ENCODE peak calls at places on chromosomes 1 and 21, in four cellular contexts. One of them, this sample, is unnamed.

GRCh38 chr1:91406773-91407389 is 2.2 kb upstream of the HFM1 start:
- DNase-seq in mucosa of descending colon: no peak
- DNase-seq in breast epithelium: no peak
- DNase-seq in brain microvascular endothelial cell: no peak
- DNase-seq in this sample: no peak

GRCh38 chr1:245805503-245805902 is 650.7 kb downstream of the KIF26B start:
- DNase-seq in mucosa of descending colon: no peak
- DNase-seq in breast epithelium: no peak
- DNase-seq in brain microvascular endothelial cell: no peak
- DNase-seq in this sample: no peak

GRCh38 chr1:236282159-236282716 is 480 bp upstream of the ERO1B start:
- DNase-seq in mucosa of descending colon: no peak
- DNase-seq in breast epithelium: no peak
- DNase-seq in brain microvascular endothelial cell: peak; percentile 10
- DNase-seq in this sample: no peak

GRCh38 chr1:56852478-56852877 is 2.1 kb upstream of the C8A start:
- DNase-seq in mucosa of descending colon: no peak
- DNase-seq in breast epithelium: no peak
- DNase-seq in brain microvascular endothelial cell: no peak
- DNase-seq in this sample: no peak

GRCh38 chr1:25544819-25545218 is 1.4 kb downstream of the LDLRAP1 start:
- DNase-seq in mucosa of descending colon: peak; percentile 72
- DNase-seq in breast epithelium: no peak
- DNase-seq in brain microvascular endothelial cell: no peak
- DNase-seq in this sample: no peak

GRCh38 chr1:215252164-215252563 is 169.6 kb downstream of the KCNK2 start:
- DNase-seq in mucosa of descending colon: no peak
- DNase-seq in breast epithelium: no peak
- DNase-seq in brain microvascular endothelial cell: no peak
- DNase-seq in this sample: no peak

GRCh38 chr21:45069711-45070110 is 4.7 kb upstream of the ADARB1 start:
- DNase-seq in mucosa of descending colon: no peak
- DNase-seq in breast epithelium: peak; percentile 27
- DNase-seq in brain microvascular endothelial cell: no peak
- DNase-seq in this sample: no peak

GRCh38 chr1:46198026-46198826 is at the start of gene POMGNT1:
- DNase-seq in mucosa of descending colon: peak; percentile 89
- DNase-seq in breast epithelium: no peak
- DNase-seq in brain microvascular endothelial cell: peak; percentile 16
- DNase-seq in this sample: no peak

GRCh38 chr1:201074018-201074417 is 38.2 kb downstream of the CACNA1S start:
- DNase-seq in mucosa of descending colon: no peak
- DNase-seq in breast epithelium: no peak
- DNase-seq in brain microvascular endothelial cell: no peak
- DNase-seq in this sample: no peak

GRCh38 chr1:150979007-150979722 is 2.9 kb upstream of the ANXA9 start:
- DNase-seq in mucosa of descending colon: peak; percentile 80
- DNase-seq in breast epithelium: peak; percentile 85
- DNase-seq in brain microvascular endothelial cell: peak; percentile 88
- DNase-seq in this sample: peak; percentile 59

GRCh38 chr21:46207006-46207919 is 21.3 kb downstream of the LSS start:
- DNase-seq in mucosa of descending colon: peak; percentile 19
- DNase-seq in breast epithelium: peak; percentile 34
- DNase-seq in brain microvascular endothelial cell: no peak
- DNase-seq in this sample: no peak

GRCh38 chr1:156489166-156489934 is 11.2 kb downstream of the MEF2D start:
- DNase-seq in mucosa of descending colon: peak; percentile 60
- DNase-seq in breast epithelium: no peak
- DNase-seq in brain microvascular endothelial cell: no peak
- DNase-seq in this sample: no peak

GRCh38 chr1:59173721-59174120 is 123.2 kb upstream of the FGGY start:
- DNase-seq in mucosa of descending colon: no peak
- DNase-seq in breast epithelium: no peak
- DNase-seq in brain microvascular endothelial cell: peak; percentile 71
- DNase-seq in this sample: no peak

GRCh38 chr1:240766831-240767230 is 154.9 kb upstream of the GREM2 start:
- DNase-seq in mucosa of descending colon: no peak
- DNase-seq in breast epithelium: no peak
- DNase-seq in brain microvascular endothelial cell: peak; percentile 19
- DNase-seq in this sample: no peak

GRCh38 chr21:29256125-29256895 is 42.4 kb upstream of the BACH1 start:
- DNase-seq in mucosa of descending colon: no peak
- DNase-seq in breast epithelium: no peak
- DNase-seq in brain microvascular endothelial cell: no peak
- DNase-seq in this sample: no peak

GRCh38 chr1:70072239-70072751 is 133.1 kb downstream of the LRRC40 start:
- DNase-seq in mucosa of descending colon: no peak
- DNase-seq in breast epithelium: no peak
- DNase-seq in brain microvascular endothelial cell: no peak
- DNase-seq in this sample: no peak

GRCh38 chr1:56911098-56911497 is 54.7 kb downstream of the C8B start:
- DNase-seq in mucosa of descending colon: no peak
- DNase-seq in breast epithelium: no peak
- DNase-seq in brain microvascular endothelial cell: no peak
- DNase-seq in this sample: peak; percentile 59

GRCh38 chr21:34343347-34344057 is 20.3 kb upstream of the KCNE2 start:
- DNase-seq in mucosa of descending colon: no peak
- DNase-seq in breast epithelium: no peak
- DNase-seq in brain microvascular endothelial cell: no peak
- DNase-seq in this sample: no peak

GRCh38 chr1:174209347-174210187 is 50.2 kb downstream of the RABGAP1L start:
- DNase-seq in mucosa of descending colon: no peak
- DNase-seq in breast epithelium: no peak
- DNase-seq in brain microvascular endothelial cell: no peak
- DNase-seq in this sample: no peak

GRCh38 chr1:43272576-43273571 is 3.1 kb downstream of the TMEM125 start:
- DNase-seq in mucosa of descending colon: peak; percentile 42
- DNase-seq in breast epithelium: peak; percentile 45
- DNase-seq in brain microvascular endothelial cell: no peak
- DNase-seq in this sample: no peak

GRCh38 chr1:147849097-147849873 is 53.3 kb upstream of the GJA8 start:
- DNase-seq in mucosa of descending colon: no peak
- DNase-seq in breast epithelium: no peak
- DNase-seq in brain microvascular endothelial cell: peak; percentile 59
- DNase-seq in this sample: no peak

GRCh38 chr1:43706598-43707190 is 642 bp upstream of the ST3GAL3 start:
- DNase-seq in mucosa of descending colon: peak; percentile 39
- DNase-seq in breast epithelium: no peak
- DNase-seq in brain microvascular endothelial cell: no peak
- DNase-seq in this sample: no peak

GRCh38 chr1:21313146-21313885 is 23.1 kb upstream of the ECE1 start:
- DNase-seq in mucosa of descending colon: no peak
- DNase-seq in breast epithelium: no peak
- DNase-seq in brain microvascular endothelial cell: no peak
- DNase-seq in this sample: peak; percentile 88

GRCh38 chr1:21313886-21314796 is 23.9 kb upstream of the ECE1 start:
- DNase-seq in mucosa of descending colon: no peak
- DNase-seq in breast epithelium: no peak
- DNase-seq in brain microvascular endothelial cell: no peak
- DNase-seq in this sample: no peak

GRCh38 chr1:21317035-21317689 is 26.9 kb upstream of the ECE1 start:
- DNase-seq in mucosa of descending colon: peak; percentile 51
- DNase-seq in breast epithelium: no peak
- DNase-seq in brain microvascular endothelial cell: peak; percentile 73
- DNase-seq in this sample: no peak

GRCh38 chr1:21312407-21312992 is 22.2 kb upstream of the ECE1 start:
- DNase-seq in mucosa of descending colon: no peak
- DNase-seq in breast epithelium: no peak
- DNase-seq in brain microvascular endothelial cell: no peak
- DNase-seq in this sample: no peak

DNA sequence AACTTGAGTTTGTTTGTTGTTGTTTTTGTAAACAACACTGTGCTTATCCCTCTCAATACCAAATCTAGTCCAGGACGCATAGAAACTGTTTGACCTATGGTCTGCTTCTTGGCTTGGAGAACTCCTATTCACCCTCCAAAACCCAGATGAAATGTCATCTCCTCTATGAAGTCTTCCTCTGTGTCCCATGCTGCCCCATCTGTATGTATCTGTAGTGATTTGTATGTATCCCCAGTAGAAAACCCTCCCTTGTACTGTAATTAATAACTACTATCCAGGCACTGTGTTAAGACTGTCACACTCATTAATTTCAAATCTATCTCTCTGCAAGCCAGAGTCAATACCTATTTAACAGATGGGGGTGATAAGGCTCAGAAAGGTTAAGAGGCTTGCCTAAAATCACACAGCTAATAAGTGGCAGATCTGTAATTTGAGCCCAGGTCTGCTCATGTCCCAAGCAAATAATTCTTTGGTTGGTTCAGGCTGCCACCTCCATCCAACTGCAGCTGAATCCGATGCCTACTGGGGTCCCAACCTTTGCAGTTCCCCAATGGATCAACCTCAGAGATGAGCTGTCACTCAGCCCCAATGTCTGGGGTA is 24.6 kb upstream of the ECE1 start:
- DNase-seq in mucosa of descending colon: no peak
- DNase-seq in breast epithelium: no peak
- DNase-seq in brain microvascular endothelial cell: no peak
- DNase-seq in this sample: no peak
- H3K4me3 ChIP-seq in mucosa of descending colon: no peak overlapping the region
- H3K4me3 ChIP-seq in breast epithelium: no peak overlapping the region
- H3K4me3 ChIP-seq in brain microvascular endothelial cell: no peak overlapping the region
- H3K4me3 ChIP-seq in this sample: no peak overlapping the region

GRCh38 chr1:155173478-155174333 is at the start of gene TRIM46:
- DNase-seq in mucosa of descending colon: peak; percentile 61
- DNase-seq in breast epithelium: peak; percentile 51
- DNase-seq in brain microvascular endothelial cell: peak; percentile 49
- DNase-seq in this sample: no peak
- TF ChIP-seq CTCF in mucosa of descending colon: peak; percentile 5
- TF ChIP-seq CTCF in breast epithelium: no peak
- TF ChIP-seq CTCF in brain microvascular endothelial cell: no peak
- TF ChIP-seq CTCF in this sample: no peak

GRCh38 chr1:206921772-206922265 is at the start of gene FCMR:
- DNase-seq in mucosa of descending colon: no peak
- DNase-seq in breast epithelium: no peak
- DNase-seq in brain microvascular endothelial cell: no peak
- DNase-seq in this sample: no peak
- H3K4me3 ChIP-seq in mucosa of descending colon: no peak within 1 kb of the TSS
- H3K4me3 ChIP-seq in breast epithelium: no peak within 1 kb of the TSS
- H3K4me3 ChIP-seq in brain microvascular endothelial cell: no peak within 1 kb of the TSS
- H3K4me3 ChIP-seq in this sample: no peak within 1 kb of the TSS

GRCh38 chr1:2845874-2846273 is 44.4 kb upstream of the TTC34 start:
- DNase-seq in mucosa of descending colon: no peak
- DNase-seq in breast epithelium: no peak
- DNase-seq in brain microvascular endothelial cell: no peak
- DNase-seq in this sample: no peak
- TF ChIP-seq CTCF in mucosa of descending colon: no peak
- TF ChIP-seq CTCF in breast epithelium: no peak
- TF ChIP-seq CTCF in brain microvascular endothelial cell: no peak
- TF ChIP-seq CTCF in this sample: no peak

GRCh38 chr1:165376041-165376810 is 19.7 kb upstream of the LMX1A start:
- DNase-seq in mucosa of descending colon: peak; percentile 76
- DNase-seq in breast epithelium: peak; percentile 76
- DNase-seq in brain microvascular endothelial cell: peak; percentile 27
- DNase-seq in this sample: peak; percentile 50
- H3K4me3 ChIP-seq in mucosa of descending colon: no peak overlapping the region
- H3K4me3 ChIP-seq in breast epithelium: peak overlapping the region; percentile 32
- H3K4me3 ChIP-seq in brain microvascular endothelial cell: no peak overlapping the region
- H3K4me3 ChIP-seq in this sample: peak overlapping the region; percentile 25

DNA sequence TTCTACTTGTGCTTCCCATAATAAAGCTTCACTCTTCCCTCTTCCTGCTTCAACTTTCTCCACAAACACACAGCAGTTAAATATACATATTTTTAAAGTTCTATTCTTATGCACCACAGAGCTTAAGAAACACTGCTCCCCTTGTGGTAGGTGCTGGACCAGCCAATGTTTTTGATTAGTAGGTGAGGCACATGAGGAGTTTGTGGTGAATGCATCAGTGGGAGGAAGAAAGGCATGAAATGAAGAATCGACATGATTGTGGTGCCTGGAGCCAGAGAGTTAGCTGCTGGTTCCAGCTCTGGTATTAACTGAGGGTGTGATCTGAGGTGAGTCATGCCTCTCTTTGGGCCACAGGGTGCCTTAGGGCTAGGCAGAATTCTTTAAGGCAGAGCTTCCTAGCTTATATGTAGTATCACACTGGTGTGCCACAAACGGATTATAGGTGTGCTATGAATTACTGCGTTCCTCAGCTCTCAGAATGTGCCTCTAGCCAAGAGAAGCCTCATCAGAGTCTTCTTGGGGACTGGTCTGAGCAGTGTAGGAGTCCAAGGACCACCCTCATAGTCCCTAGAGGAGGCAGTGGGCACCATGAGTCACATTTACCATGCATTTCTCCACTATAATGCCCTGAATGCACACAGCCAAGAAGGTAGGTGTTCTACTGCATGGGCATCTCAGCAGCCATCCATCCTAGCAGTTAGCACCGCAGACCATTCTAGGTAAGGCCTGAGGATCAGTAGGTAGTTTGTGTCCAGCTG is 97.4 kb upstream of the SGIP1 start:
- DNase-seq in mucosa of descending colon: no peak
- DNase-seq in breast epithelium: no peak
- DNase-seq in brain microvascular endothelial cell: peak; percentile 61
- DNase-seq in this sample: peak; percentile 75
- TF ChIP-seq CTCF in mucosa of descending colon: no peak
- TF ChIP-seq CTCF in breast epithelium: peak; percentile 42
- TF ChIP-seq CTCF in brain microvascular endothelial cell: peak; percentile 75
- TF ChIP-seq CTCF in this sample: peak; percentile 48

GRCh38 chr21:42061866-42062542 is 9.1 kb upstream of the UMODL1 start:
- DNase-seq in mucosa of descending colon: peak; percentile 28
- DNase-seq in breast epithelium: no peak
- DNase-seq in brain microvascular endothelial cell: no peak
- DNase-seq in this sample: no peak
- H3K4me3 ChIP-seq in mucosa of descending colon: no peak overlapping the region
- H3K4me3 ChIP-seq in breast epithelium: no peak overlapping the region
- H3K4me3 ChIP-seq in brain microvascular endothelial cell: no peak overlapping the region
- H3K4me3 ChIP-seq in this sample: no peak overlapping the region

DNA sequence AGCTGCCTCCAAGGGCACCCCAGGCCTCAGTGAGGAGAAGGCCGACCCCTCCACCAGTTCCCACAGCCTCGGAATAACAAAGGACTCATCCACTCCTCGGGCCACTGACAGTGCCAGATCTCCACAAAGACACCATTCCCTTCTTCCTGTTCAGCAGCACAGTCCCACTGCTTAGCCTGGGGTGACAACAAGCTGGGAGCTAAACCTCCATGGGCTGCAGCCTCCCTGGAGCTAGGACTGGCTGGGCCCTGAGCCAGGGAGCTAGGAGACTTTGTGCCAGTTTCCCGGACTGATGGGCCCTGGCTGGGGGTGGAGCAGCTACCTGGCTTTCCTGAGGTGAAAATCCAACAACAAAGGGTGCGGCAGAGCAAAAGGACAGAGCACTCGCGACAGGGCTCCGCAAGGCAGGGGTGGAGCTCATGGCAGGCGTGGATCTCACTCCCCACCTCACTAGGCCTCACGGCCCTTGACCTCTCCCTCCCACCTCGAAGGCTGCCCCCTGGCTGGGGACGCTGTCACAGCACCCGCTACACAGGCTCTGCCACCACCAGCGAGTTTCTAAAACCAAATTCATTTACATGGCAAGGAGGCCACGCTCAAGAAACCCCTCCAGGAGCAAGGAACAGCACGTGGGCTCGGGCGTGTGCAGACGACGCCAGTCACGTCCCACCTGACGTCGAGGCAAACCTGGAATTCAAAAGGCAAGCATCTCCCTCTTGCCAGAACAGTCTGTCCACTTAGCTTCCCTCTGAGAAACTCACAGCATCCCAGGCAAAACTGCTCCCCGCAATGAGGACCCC is 13.8 kb downstream of the SLC35E2B start:
- DNase-seq in mucosa of descending colon: peak; percentile 89
- DNase-seq in breast epithelium: peak; percentile 70
- DNase-seq in brain microvascular endothelial cell: no peak
- DNase-seq in this sample: no peak
- TF ChIP-seq CTCF in mucosa of descending colon: no peak
- TF ChIP-seq CTCF in breast epithelium: no peak
- TF ChIP-seq CTCF in brain microvascular endothelial cell: peak; percentile 48
- TF ChIP-seq CTCF in this sample: no peak